ENCODE peak calls at places on chromosomes 1 and 21, in eight cellular contexts. V, J, N, S, I, A, U and C are unnamed samples.

GRCh38 chr1:59990470-59990869 is 63.9 kb upstream of the CYP2J2 start:
- DNase-seq in A (no peak), J (no peak), I (no peak), N (peak), S (no peak), U (no peak), V (no peak), C (no peak)

GRCh38 chr1:31410871-31411270 is 2.1 kb upstream of the SERINC2 start:
- DNase-seq in U (peak), S (no peak), V (no peak), N (peak), I (no peak), A (no peak), J (no peak), C (peak)

GRCh38 chr1:74504125-74505065 is 8.0 kb downstream of the LRRC53 start:
- DNase-seq in V (no peak), A (peak), J (peak), N (peak), I (no peak), U (peak), S (no peak), C (peak)

GRCh38 chr1:11151854-11152612 is 37.1 kb upstream of the ANGPTL7 start:
- DNase-seq in N (peak), J (no peak), S (no peak), I (no peak), U (peak), V (no peak), A (peak), C (no peak)

GRCh38 chr1:6209661-6210605 is 4.0 kb downstream of the RNF207 start:
- DNase-seq in I (no peak), S (no peak), U (no peak), N (no peak), A (no peak), V (no peak), J (no peak), C (no peak)

GRCh38 chr1:28601696-28602095 is 9.6 kb downstream of the RAB42 start:
- DNase-seq in V (no peak), N (peak), U (peak), I (no peak), J (no peak), S (no peak), A (peak), C (peak)

GRCh38 chr1:208437416-208437815 is 193.2 kb upstream of the PLXNA2 start:
- DNase-seq in V (no peak), S (no peak), A (peak), N (peak), I (no peak), J (no peak), U (peak), C (peak)

GRCh38 chr1:208132287-208132882 is 111.8 kb downstream of the PLXNA2 start:
- DNase-seq in V (peak), U (peak), A (peak), I (peak), N (peak), J (peak), S (peak), C (peak)

GRCh38 chr1:160032165-160032827 is 506 bp upstream of the PIGM start:
- DNase-seq in J (no peak), N (no peak), S (no peak), V (no peak), U (peak), I (no peak), A (peak), C (no peak)

GRCh38 chr21:22842875-22843274 is 1844.7 kb downstream of the NCAM2 start:
- DNase-seq in N (no peak), A (no peak), S (no peak), J (no peak), U (no peak), V (no peak), I (no peak), C (no peak)

GRCh38 chr1:184114818-184115398 is 63.4 kb downstream of the TSEN15 start:
- DNase-seq in N (no peak), I (no peak), U (no peak), V (no peak), J (no peak), S (no peak), A (no peak), C (no peak)

GRCh38 chr21:42245348-42246185 is 26.6 kb downstream of the ABCG1 start:
- DNase-seq in N (no peak), V (no peak), U (no peak), J (no peak), A (no peak), S (no peak), I (no peak), C (no peak)

GRCh38 chr1:29255134-29255666 is 18.9 kb downstream of the PTPRU start:
- DNase-seq in N (no peak), S (no peak), I (no peak), U (no peak), V (no peak), J (no peak), A (no peak), C (no peak)

GRCh38 chr1:222546548-222547259 is 1.2 kb downstream of the HHIPL2 start:
- DNase-seq in A (peak), S (no peak), U (peak), I (no peak), J (peak), N (peak), V (no peak), C (peak)

GRCh38 chr1:181250038-181250437 is 161.5 kb downstream of the IER5 start:
- DNase-seq in N (no peak), V (no peak), J (no peak), S (no peak), U (no peak), I (no peak), A (no peak), C (no peak)

GRCh38 chr1:3551711-3552110 is 59.6 kb downstream of the MEGF6 start:
- DNase-seq in N (no peak), J (no peak), V (no peak), S (no peak), U (no peak), I (no peak), A (no peak), C (no peak)

GRCh38 chr1:191498318-191498717 is 659.9 kb upstream of the RGS18 start:
- DNase-seq in N (peak), V (no peak), S (no peak), J (no peak), I (no peak), A (peak), U (peak), C (no peak)

GRCh38 chr1:165152727-165153126 is 203.8 kb downstream of the LMX1A start:
- DNase-seq in N (no peak), U (no peak), V (no peak), J (no peak), S (no peak), A (no peak), I (no peak), C (no peak)

GRCh38 chr1:95018602-95019369 is 54.0 kb downstream of the ALG14 start:
- DNase-seq in A (peak), U (peak), J (no peak), S (no peak), N (no peak), V (no peak), I (no peak), C (peak)

GRCh38 chr1:63255153-63255552 is 67.2 kb upstream of the FOXD3 start:
- DNase-seq in I (no peak), J (no peak), U (no peak), V (no peak), S (no peak), N (peak), A (no peak), C (peak)

GRCh38 chr1:67735806-67736627 is 51.0 kb downstream of the GADD45A start:
- DNase-seq in U (peak), I (peak), A (peak), N (peak), J (peak), S (peak), V (peak), C (peak)

GRCh38 chr1:8384577-8384976 is 66.7 kb downstream of the SLC45A1 start:
- DNase-seq in J (no peak), I (peak), U (no peak), N (no peak), S (no peak), A (no peak), V (no peak), C (no peak)

GRCh38 chr1:53134042-53134485 is 8.4 kb downstream of the SLC1A7 start:
- DNase-seq in J (no peak), N (no peak), I (no peak), A (no peak), V (peak), U (no peak), S (no peak), C (no peak)

GRCh38 chr1:16375521-16376359 is 8.7 kb downstream of the SZRD1 start:
- DNase-seq in V (no peak), I (no peak), A (peak), J (no peak), S (no peak), N (peak), U (peak), C (peak)

GRCh38 chr1:58442114-58442513 is 104.4 kb downstream of the OMA1 start:
- DNase-seq in J (no peak), S (no peak), A (peak), N (no peak), I (no peak), U (no peak), V (no peak), C (peak)

GRCh38 chr21:26491663-26492062 is 81.4 kb downstream of the CYYR1 start:
- DNase-seq in J (no peak), V (no peak), S (no peak), I (no peak), A (no peak), N (no peak), U (no peak), C (no peak)

GRCh38 chr1:109282952-109283747 is at the start of gene PSRC1:
- DNase-seq in U (peak), N (peak), I (peak), J (peak), S (peak), A (peak), V (peak), C (peak)

GRCh38 chr1:109788695-109789521 is 25.2 kb upstream of the EPS8L3 start:
- DNase-seq in N (no peak), A (no peak), S (no peak), V (peak), J (no peak), I (no peak), U (no peak), C (no peak)

GRCh38 chr21:43196789-43197188 is 28.0 kb downstream of the CRYAA start:
- DNase-seq in V (peak), U (no peak), A (no peak), N (peak), I (no peak), S (no peak), J (no peak), C (no peak)

GRCh38 chr21:42844411-42845113 is 34.8 kb downstream of the WDR4 start:
- DNase-seq in N (no peak), V (no peak), A (peak), I (peak), U (no peak), J (peak), S (no peak), C (no peak)

GRCh38 chr1:65148548-65149390 is 766 bp downstream of the AK4 start:
- DNase-seq in V (no peak), I (peak), N (peak), U (peak), J (no peak), S (no peak), A (peak), C (peak)

GRCh38 chr21:45263534-45263933 is 24.2 kb downstream of the POFUT2 start:
- DNase-seq in A (no peak), U (no peak), I (no peak), V (peak), S (no peak), N (no peak), J (no peak), C (no peak)

GRCh38 chr1:59007820-59008598 is 224.2 kb upstream of the JUN start:
- DNase-seq in A (peak), S (no peak), N (peak), I (no peak), U (peak), J (no peak), V (no peak), C (no peak)

GRCh38 chr21:29105218-29105617 is 25.2 kb upstream of the MAP3K7CL start:
- DNase-seq in J (no peak), S (no peak), U (peak), N (peak), A (no peak), V (no peak), I (no peak), C (no peak)

GRCh38 chr1:14600405-14601150 is 2.1 kb downstream of the KAZN start:
- DNase-seq in I (no peak), N (no peak), S (no peak), V (no peak), J (no peak), U (no peak), A (no peak), C (no peak)
- H3K4me3 ChIP-seq in I (no peak), N (peak), S (peak), V (no peak), J (no peak), U (no peak), A (no peak), C (no peak)

GRCh38 chr1:155254228-155254713 is 1.0 kb downstream of the ENTREP3 start:
- DNase-seq in S (no peak), J (no peak), N (no peak), A (no peak), I (no peak), V (no peak), U (no peak), C (no peak)

GRCh38 chr1:155256101-155256852 is 994 bp upstream of the ENTREP3 start:
- DNase-seq in J (no peak), A (no peak), V (no peak), N (no peak), U (no peak), S (no peak), I (no peak), C (no peak)

GRCh38 chr1:155255243-155256100 is at the start of gene ENTREP3:
- DNase-seq in V (peak), A (peak), J (peak), I (peak), U (peak), N (peak), S (no peak), C (peak)

GRCh38 chr1:155253797-155254196 is 1.5 kb downstream of the ENTREP3 start:
- DNase-seq in U (peak), V (no peak), S (no peak), I (no peak), J (no peak), A (no peak), N (no peak), C (no peak)

DNA sequence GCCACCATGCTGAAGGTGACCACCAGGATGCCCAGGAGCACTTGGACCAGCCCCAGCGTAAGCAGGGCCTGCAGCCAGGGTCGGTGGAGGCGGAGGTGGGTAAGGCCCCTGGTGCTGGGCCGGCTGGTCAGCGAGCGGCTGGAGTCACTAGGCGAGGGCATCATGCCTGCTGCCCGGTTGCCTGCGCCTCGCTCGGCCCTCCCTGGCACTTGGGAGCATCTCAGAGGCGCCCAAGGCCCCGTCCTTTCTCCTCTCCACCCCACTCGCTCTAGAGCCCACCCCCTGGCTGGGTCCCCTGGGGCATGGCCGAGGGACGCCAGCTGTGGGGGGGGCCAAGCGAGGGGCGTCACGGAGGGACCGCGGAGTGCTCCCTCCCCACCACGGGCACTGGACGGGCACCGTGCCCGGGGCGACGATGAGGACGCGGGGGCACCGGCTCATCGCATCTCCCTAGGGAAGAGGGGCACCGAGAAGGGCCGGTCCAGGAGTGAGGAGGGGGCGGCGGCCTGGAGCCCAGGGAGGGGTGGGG is 505 bp downstream of the ENTREP3 start:
- DNase-seq in A (peak), N (no peak), S (no peak), V (no peak), U (no peak), J (no peak), I (peak), C (no peak)
- TF ChIP-seq CTCF in A (no peak), N (no peak), S (no peak), V (no peak), U (no peak), J (no peak), I (no peak), C (no peak)

GRCh38 chr1:186206046-186206564 is 168.9 kb downstream of the TPR start:
- DNase-seq in V (no peak), N (no peak), U (peak), S (no peak), J (no peak), A (no peak), I (no peak), C (no peak)
- H3K4me3 ChIP-seq in V (no peak), N (no peak), U (no peak), S (no peak), J (no peak), A (no peak), I (no peak), C (no peak)

DNA sequence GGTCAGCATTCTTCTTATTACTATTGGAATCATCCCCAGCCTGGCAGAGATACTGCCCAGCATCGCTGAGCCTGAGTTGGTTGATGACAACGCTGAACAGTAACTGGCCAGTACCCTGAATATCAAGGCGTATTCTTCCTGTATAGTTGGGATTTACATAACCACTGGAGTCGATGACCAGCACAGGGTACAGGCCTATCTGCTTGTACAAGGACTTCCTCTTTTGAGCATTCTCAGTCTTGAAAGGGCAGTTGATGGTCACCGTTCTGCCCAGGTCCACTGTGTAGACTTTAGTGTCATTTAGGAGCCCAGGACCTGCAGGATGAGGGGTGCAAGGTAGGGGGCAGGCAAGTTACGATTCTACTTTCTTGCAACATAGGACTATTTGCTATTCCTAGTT is 8.8 kb downstream of the PIGR start:
- DNase-seq in J (no peak), V (no peak), I (no peak), N (no peak), A (no peak), S (no peak), U (no peak), C (no peak)
- TF ChIP-seq CTCF in J (no peak), V (no peak), I (no peak), N (no peak), A (no peak), S (no peak), U (no peak), C (no peak)

GRCh38 chr21:34019402-34019801 is 54.0 kb upstream of the MRPS6 start:
- DNase-seq in J (no peak), U (no peak), S (no peak), V (no peak), N (no peak), A (no peak), I (no peak), C (no peak)
- H3K4me3 ChIP-seq in J (no peak), U (no peak), S (no peak), V (no peak), N (no peak), A (no peak), I (no peak), C (no peak)

GRCh38 chr1:168373869-168374268 is 93.2 kb downstream of the TBX19 start:
- DNase-seq in S (no peak), N (peak), V (no peak), A (no peak), J (no peak), U (no peak), I (no peak), C (no peak)
- TF ChIP-seq CTCF in S (no peak), N (no peak), V (no peak), A (no peak), J (no peak), U (no peak), I (no peak), C (no peak)

GRCh38 chr1:230112131-230112701 is 45.2 kb downstream of the GALNT2 start:
- DNase-seq in V (no peak), J (peak), I (no peak), A (no peak), N (no peak), U (no peak), S (no peak), C (no peak)
- H3K4me3 ChIP-seq in V (no peak), J (no peak), I (no peak), A (no peak), N (no peak), U (no peak), S (no peak), C (no peak)